ENCODE peak calls at places on chromosome 21, in seven cellular contexts. W is astrocyte of the spinal cord; U is lower lobe of right lung; C is stimulated activated CD8-positive, alpha-beta memory T cell treated with anti-CD3 and anti-CD28 coated beads, Interleukin-7, amount 100 ng/mL, for 4 hours; E is HEK293T; O is breast epithelium; V is foreskin fibroblast. Z is an unnamed sample.

GRCh38 chr21:31630062-31630711 is 29.3 kb upstream of the SOD1 start:
- DNase-seq in W (peak), U (no peak), C (no peak), E (no peak), O (peak), V (peak), Z (peak)

GRCh38 chr21:37769656-37770055 is 146.6 kb downstream of the KCNJ6 start:
- DNase-seq in W (no peak), U (no peak), C (no peak), E (no peak), O (no peak), V (no peak), Z (no peak)

GRCh38 chr21:15850645-15851044 is 120.9 kb downstream of the USP25 start:
- DNase-seq in W (peak), U (no peak), C (no peak), E (no peak), O (no peak), V (peak), Z (peak)

GRCh38 chr21:38984982-38985422 is 179.3 kb downstream of the ETS2 start:
- DNase-seq in W (peak), U (no peak), C (no peak), E (no peak), O (no peak), V (peak), Z (no peak)

GRCh38 chr21:15669247-15669646 is 60.5 kb upstream of the USP25 start:
- DNase-seq in W (peak), U (no peak), C (no peak), E (no peak), O (no peak), V (peak), Z (no peak)

GRCh38 chr21:45857761-45858160 is 123.8 kb upstream of the COL6A1 start:
- DNase-seq in W (no peak), U (no peak), C (no peak), E (no peak), O (peak), V (no peak), Z (no peak)

GRCh38 chr21:17512245-17513213 is at the start of gene CXADR:
- DNase-seq in W (peak), U (peak), C (peak), E (peak), O (peak), V (peak), Z (peak)

GRCh38 chr21:39452965-39453332 is 1.2 kb downstream of the SH3BGR start:
- DNase-seq in W (no peak), U (no peak), C (no peak), E (no peak), O (no peak), V (peak), Z (no peak)

GRCh38 chr21:36861924-36862323 is 104.5 kb downstream of the HLCS start:
- DNase-seq in W (no peak), U (no peak), C (no peak), E (no peak), O (no peak), V (no peak), Z (no peak)

GRCh38 chr21:45383111-45383614 is 21.8 kb upstream of the COL18A1 start:
- DNase-seq in W (no peak), U (peak), C (no peak), E (no peak), O (no peak), V (no peak), Z (no peak)

GRCh38 chr21:33031562-33031961 is 5.8 kb downstream of the OLIG2 start:
- DNase-seq in W (no peak), U (no peak), C (no peak), E (no peak), O (no peak), V (no peak), Z (no peak)